ENCODE peak calls at places on chromosomes 4 and X, in six cellular contexts. One of them, this sample, is unnamed. For H3K36me3 and H3K27me3, the result is how much of the 10 kb centered on the place peaks cover.

GRCh38 chr4:79273918-79274317 is 51.9 kb downstream of the NAA11 start:
- DNase-seq in fibroblast of lung: no peak
- DNase-seq in adipocyte: no peak
- DNase-seq in lower lobe of right lung: no peak
- DNase-seq in right lobe of liver: no peak
- DNase-seq in effector memory CD4-positive, alpha-beta T cell: no peak
- DNase-seq in this sample: no peak

GRCh38 chr4:168408620-168409019 is 71.7 kb downstream of the DDX60L start:
- DNase-seq in fibroblast of lung: peak
- DNase-seq in adipocyte: peak
- DNase-seq in lower lobe of right lung: no peak
- DNase-seq in right lobe of liver: no peak
- DNase-seq in effector memory CD4-positive, alpha-beta T cell: no peak
- DNase-seq in this sample: peak

GRCh38 chrX:66200855-66201795 is 37.1 kb downstream of the HEPH start:
- DNase-seq in fibroblast of lung: no peak
- DNase-seq in adipocyte: peak
- DNase-seq in lower lobe of right lung: no peak
- DNase-seq in right lobe of liver: no peak
- DNase-seq in effector memory CD4-positive, alpha-beta T cell: no peak
- DNase-seq in this sample: no peak

GRCh38 chrX:109847257-109848187 is 114.5 kb upstream of the ACSL4 start:
- DNase-seq in fibroblast of lung: peak
- DNase-seq in adipocyte: peak
- DNase-seq in lower lobe of right lung: no peak
- DNase-seq in right lobe of liver: no peak
- DNase-seq in effector memory CD4-positive, alpha-beta T cell: no peak
- DNase-seq in this sample: peak

GRCh38 chr4:98626350-98626749 is 32.1 kb downstream of the TSPAN5 start:
- DNase-seq in fibroblast of lung: peak
- DNase-seq in adipocyte: peak
- DNase-seq in lower lobe of right lung: no peak
- DNase-seq in right lobe of liver: no peak
- DNase-seq in effector memory CD4-positive, alpha-beta T cell: no peak
- DNase-seq in this sample: peak

GRCh38 chr4:154421618-154422017 is 70.0 kb downstream of the DCHS2 start:
- DNase-seq in fibroblast of lung: no peak
- DNase-seq in adipocyte: no peak
- DNase-seq in lower lobe of right lung: no peak
- DNase-seq in right lobe of liver: no peak
- DNase-seq in effector memory CD4-positive, alpha-beta T cell: no peak
- DNase-seq in this sample: no peak

GRCh38 chrX:68684291-68684918 is 36.9 kb downstream of the STARD8 start:
- DNase-seq in fibroblast of lung: no peak
- DNase-seq in adipocyte: no peak
- DNase-seq in lower lobe of right lung: peak
- DNase-seq in right lobe of liver: peak
- DNase-seq in effector memory CD4-positive, alpha-beta T cell: no peak
- DNase-seq in this sample: no peak

GRCh38 chrX:74325130-74326059 is 21.4 kb downstream of the ZCCHC13 start:
- DNase-seq in fibroblast of lung: no peak
- DNase-seq in adipocyte: no peak
- DNase-seq in lower lobe of right lung: no peak
- DNase-seq in right lobe of liver: no peak
- DNase-seq in effector memory CD4-positive, alpha-beta T cell: no peak
- DNase-seq in this sample: no peak

GRCh38 chrX:104854188-104854587 is 288.2 kb downstream of the IL1RAPL2 start:
- DNase-seq in fibroblast of lung: peak
- DNase-seq in adipocyte: no peak
- DNase-seq in lower lobe of right lung: no peak
- DNase-seq in right lobe of liver: no peak
- DNase-seq in effector memory CD4-positive, alpha-beta T cell: no peak
- DNase-seq in this sample: no peak

GRCh38 chr4:128416921-128417320 is 129.3 kb upstream of the PGRMC2 start:
- DNase-seq in fibroblast of lung: peak
- DNase-seq in adipocyte: peak
- DNase-seq in lower lobe of right lung: no peak
- DNase-seq in right lobe of liver: no peak
- DNase-seq in effector memory CD4-positive, alpha-beta T cell: no peak
- DNase-seq in this sample: no peak

GRCh38 chr4:83387922-83388676 is 53.5 kb upstream of the HPSE start:
- DNase-seq in fibroblast of lung: no peak
- DNase-seq in adipocyte: no peak
- DNase-seq in lower lobe of right lung: no peak
- DNase-seq in right lobe of liver: no peak
- DNase-seq in effector memory CD4-positive, alpha-beta T cell: no peak
- DNase-seq in this sample: no peak

GRCh38 chr4:47531241-47531953 is 46.3 kb downstream of the ATP10D start:
- DNase-seq in fibroblast of lung: peak
- DNase-seq in adipocyte: peak
- DNase-seq in lower lobe of right lung: no peak
- DNase-seq in right lobe of liver: no peak
- DNase-seq in effector memory CD4-positive, alpha-beta T cell: peak
- DNase-seq in this sample: no peak

GRCh38 chr4:21826071-21826470 is 122.5 kb downstream of the KCNIP4 start:
- DNase-seq in fibroblast of lung: no peak
- DNase-seq in adipocyte: peak
- DNase-seq in lower lobe of right lung: no peak
- DNase-seq in right lobe of liver: no peak
- DNase-seq in effector memory CD4-positive, alpha-beta T cell: no peak
- DNase-seq in this sample: no peak

GRCh38 chrX:88584283-88584682 is 162.7 kb upstream of the CPXCR1 start:
- DNase-seq in fibroblast of lung: no peak
- DNase-seq in adipocyte: no peak
- DNase-seq in lower lobe of right lung: no peak
- DNase-seq in right lobe of liver: no peak
- DNase-seq in effector memory CD4-positive, alpha-beta T cell: no peak
- DNase-seq in this sample: no peak

GRCh38 chr4:14264437-14264836 is 636.9 kb upstream of the BOD1L1 start:
- DNase-seq in fibroblast of lung: no peak
- DNase-seq in adipocyte: no peak
- DNase-seq in lower lobe of right lung: no peak
- DNase-seq in right lobe of liver: no peak
- DNase-seq in effector memory CD4-positive, alpha-beta T cell: no peak
- DNase-seq in this sample: no peak

GRCh38 chr4:124941267-124941666 is 228.7 kb upstream of the ANKRD50 start:
- DNase-seq in fibroblast of lung: peak
- DNase-seq in adipocyte: no peak
- DNase-seq in lower lobe of right lung: no peak
- DNase-seq in right lobe of liver: no peak
- DNase-seq in effector memory CD4-positive, alpha-beta T cell: no peak
- DNase-seq in this sample: no peak

GRCh38 chr4:52037730-52038108 is 380 bp downstream of the SGCB start:
- DNase-seq in fibroblast of lung: peak
- DNase-seq in adipocyte: peak
- DNase-seq in lower lobe of right lung: no peak
- DNase-seq in right lobe of liver: peak
- DNase-seq in effector memory CD4-positive, alpha-beta T cell: no peak
- DNase-seq in this sample: peak

GRCh38 chrX:49308604-49309269 is 5.3 kb downstream of the GAGE10 start:
- DNase-seq in fibroblast of lung: no peak
- DNase-seq in adipocyte: peak
- DNase-seq in lower lobe of right lung: peak
- DNase-seq in right lobe of liver: no peak
- DNase-seq in effector memory CD4-positive, alpha-beta T cell: no peak
- DNase-seq in this sample: no peak
- H3K4me3 ChIP-seq in fibroblast of lung: no peak
- H3K4me3 ChIP-seq in adipocyte: peak
- H3K4me3 ChIP-seq in lower lobe of right lung: peak
- H3K4me3 ChIP-seq in right lobe of liver: peak
- H3K4me3 ChIP-seq in effector memory CD4-positive, alpha-beta T cell: peak
- H3K4me3 ChIP-seq in this sample: peak

GRCh38 chr4:26418107-26418506 is 72.2 kb downstream of the CCKAR start:
- DNase-seq in fibroblast of lung: no peak
- DNase-seq in adipocyte: peak
- DNase-seq in lower lobe of right lung: no peak
- DNase-seq in right lobe of liver: no peak
- DNase-seq in effector memory CD4-positive, alpha-beta T cell: no peak
- DNase-seq in this sample: no peak
- H3K36me3 ChIP-seq in fibroblast of lung: under half
- H3K36me3 ChIP-seq in adipocyte: under half
- H3K36me3 ChIP-seq in lower lobe of right lung: under half
- H3K36me3 ChIP-seq in right lobe of liver: under half
- H3K36me3 ChIP-seq in effector memory CD4-positive, alpha-beta T cell: under half
- H3K36me3 ChIP-seq in this sample: half or more

GRCh38 chrX:13688384-13688771 is 550 bp upstream of the RAB9A start:
- DNase-seq in fibroblast of lung: no peak
- DNase-seq in adipocyte: no peak
- DNase-seq in lower lobe of right lung: no peak
- DNase-seq in right lobe of liver: no peak
- DNase-seq in effector memory CD4-positive, alpha-beta T cell: no peak
- DNase-seq in this sample: no peak

GRCh38 chrX:13687203-13687602 is 1.7 kb upstream of the RAB9A start:
- DNase-seq in fibroblast of lung: no peak
- DNase-seq in adipocyte: no peak
- DNase-seq in lower lobe of right lung: no peak
- DNase-seq in right lobe of liver: no peak
- DNase-seq in effector memory CD4-positive, alpha-beta T cell: no peak
- DNase-seq in this sample: no peak

GRCh38 chrX:13685126-13685763 is 3.7 kb upstream of the RAB9A start:
- DNase-seq in fibroblast of lung: peak
- DNase-seq in adipocyte: peak
- DNase-seq in lower lobe of right lung: no peak
- DNase-seq in right lobe of liver: no peak
- DNase-seq in effector memory CD4-positive, alpha-beta T cell: no peak
- DNase-seq in this sample: no peak

GRCh38 chrX:13681595-13681994 is 7.3 kb upstream of the RAB9A start:
- DNase-seq in fibroblast of lung: no peak
- DNase-seq in adipocyte: no peak
- DNase-seq in lower lobe of right lung: no peak
- DNase-seq in right lobe of liver: no peak
- DNase-seq in effector memory CD4-positive, alpha-beta T cell: no peak
- DNase-seq in this sample: no peak

GRCh38 chrX:13684361-13684760 is 4.6 kb upstream of the RAB9A start:
- DNase-seq in fibroblast of lung: no peak
- DNase-seq in adipocyte: peak
- DNase-seq in lower lobe of right lung: no peak
- DNase-seq in right lobe of liver: no peak
- DNase-seq in effector memory CD4-positive, alpha-beta T cell: no peak
- DNase-seq in this sample: no peak
- H3K27me3 ChIP-seq in fibroblast of lung: under half
- H3K27me3 ChIP-seq in adipocyte: under half
- H3K27me3 ChIP-seq in lower lobe of right lung: under half
- H3K27me3 ChIP-seq in right lobe of liver: under half
- H3K27me3 ChIP-seq in effector memory CD4-positive, alpha-beta T cell: under half
- H3K27me3 ChIP-seq in this sample: under half

GRCh38 chr4:104420766-104421165 is 73.9 kb downstream of the CXXC4 start:
- DNase-seq in fibroblast of lung: peak
- DNase-seq in adipocyte: no peak
- DNase-seq in lower lobe of right lung: no peak
- DNase-seq in right lobe of liver: no peak
- DNase-seq in effector memory CD4-positive, alpha-beta T cell: no peak
- DNase-seq in this sample: no peak

GRCh38 chr4:104421576-104421975 is 73.1 kb downstream of the CXXC4 start:
- DNase-seq in fibroblast of lung: peak
- DNase-seq in adipocyte: no peak
- DNase-seq in lower lobe of right lung: no peak
- DNase-seq in right lobe of liver: no peak
- DNase-seq in effector memory CD4-positive, alpha-beta T cell: no peak
- DNase-seq in this sample: no peak

GRCh38 chr4:104425948-104426347 is 68.7 kb downstream of the CXXC4 start:
- DNase-seq in fibroblast of lung: no peak
- DNase-seq in adipocyte: no peak
- DNase-seq in lower lobe of right lung: no peak
- DNase-seq in right lobe of liver: no peak
- DNase-seq in effector memory CD4-positive, alpha-beta T cell: no peak
- DNase-seq in this sample: no peak

GRCh38 chr4:104425003-104425402 is 69.7 kb downstream of the CXXC4 start:
- DNase-seq in fibroblast of lung: no peak
- DNase-seq in adipocyte: no peak
- DNase-seq in lower lobe of right lung: no peak
- DNase-seq in right lobe of liver: peak
- DNase-seq in effector memory CD4-positive, alpha-beta T cell: no peak
- DNase-seq in this sample: no peak

DNA sequence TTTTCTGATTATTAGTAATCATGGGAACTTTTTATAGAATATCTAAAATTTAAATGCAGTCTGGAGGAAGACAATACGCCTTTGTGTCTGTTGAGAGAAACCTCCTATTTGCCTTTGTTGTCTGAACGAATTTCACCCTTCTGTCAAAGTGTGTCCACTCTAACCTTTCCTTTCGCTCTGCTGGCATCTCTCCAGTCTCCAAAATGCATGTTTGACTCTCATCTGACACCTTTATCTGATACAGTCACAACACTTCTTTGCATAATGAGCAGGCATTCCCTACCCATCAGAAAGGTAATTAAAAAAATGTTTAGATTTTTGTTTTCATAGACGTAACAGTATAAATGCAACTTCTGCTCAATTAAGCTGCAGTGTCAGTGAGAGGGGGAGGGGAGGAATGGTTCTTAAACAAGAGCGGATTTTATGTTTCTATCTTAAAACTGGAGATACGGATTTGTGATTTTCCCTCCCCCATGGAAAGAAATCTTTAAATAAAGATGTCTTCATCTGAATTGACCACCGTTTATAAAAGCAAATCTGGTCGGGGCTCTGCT is 70.2 kb downstream of the CXXC4 start:
- DNase-seq in fibroblast of lung: no peak
- DNase-seq in adipocyte: no peak
- DNase-seq in lower lobe of right lung: no peak
- DNase-seq in right lobe of liver: no peak
- DNase-seq in effector memory CD4-positive, alpha-beta T cell: no peak
- DNase-seq in this sample: no peak
- H3K4me3 ChIP-seq in fibroblast of lung: peak
- H3K4me3 ChIP-seq in adipocyte: peak
- H3K4me3 ChIP-seq in lower lobe of right lung: peak
- H3K4me3 ChIP-seq in right lobe of liver: peak
- H3K4me3 ChIP-seq in effector memory CD4-positive, alpha-beta T cell: no peak
- H3K4me3 ChIP-seq in this sample: no peak

DNA sequence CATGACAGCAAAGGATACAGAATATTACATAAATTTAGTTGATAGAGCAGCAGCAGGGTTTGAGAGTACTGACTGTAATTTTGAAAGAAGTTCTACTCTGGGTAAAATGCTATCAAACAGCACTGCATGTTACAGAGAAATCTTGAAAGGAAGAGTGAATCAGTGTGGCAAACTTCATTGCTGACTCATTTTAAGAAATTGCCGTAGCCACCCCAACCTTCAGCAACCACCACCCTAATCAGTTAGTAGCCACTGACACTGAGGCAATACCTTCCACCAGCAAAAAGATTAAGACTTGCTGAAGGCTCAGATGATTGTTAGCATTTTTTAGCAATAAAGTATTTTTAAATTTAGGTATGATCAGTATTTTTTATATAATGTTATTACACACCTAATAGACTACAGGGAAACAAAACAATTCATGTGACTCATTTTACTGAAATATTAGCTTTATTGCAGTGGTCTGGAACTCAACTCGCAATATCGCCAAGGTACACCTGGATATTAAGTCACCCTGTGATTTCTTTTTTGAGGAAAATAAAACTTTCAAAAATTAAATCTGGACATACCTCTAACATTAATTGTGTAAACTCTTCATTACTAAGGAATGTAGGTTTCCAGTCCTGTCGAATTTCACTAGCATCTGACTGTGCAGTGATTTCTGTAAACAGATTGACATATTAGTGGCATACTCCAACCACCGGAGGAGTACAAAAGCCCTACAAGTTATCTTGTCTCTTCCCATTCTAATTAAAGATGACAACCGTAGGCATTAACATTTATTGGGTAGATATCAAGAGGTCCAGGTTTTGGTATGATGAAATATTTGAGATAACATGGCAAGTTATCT is 71.1 kb downstream of the CLOCK start:
- DNase-seq in fibroblast of lung: peak
- DNase-seq in adipocyte: peak
- DNase-seq in lower lobe of right lung: no peak
- DNase-seq in right lobe of liver: no peak
- DNase-seq in effector memory CD4-positive, alpha-beta T cell: no peak
- DNase-seq in this sample: no peak
- H3K36me3 ChIP-seq in fibroblast of lung: under half
- H3K36me3 ChIP-seq in adipocyte: under half
- H3K36me3 ChIP-seq in lower lobe of right lung: under half
- H3K36me3 ChIP-seq in right lobe of liver: under half
- H3K36me3 ChIP-seq in effector memory CD4-positive, alpha-beta T cell: under half
- H3K36me3 ChIP-seq in this sample: under half

This sample was measured in MG63.